ENCODE peak calls at places on chromosomes 5 and 9, in ten cellular contexts. One of them, this sample, is unnamed. For H3K4me1, the result is how much of the 10 kb centered on the place peaks cover.

GRCh38 chr5:87302061-87302460 is 34.4 kb downstream of the RASA1 start:
- DNase-seq in heart left ventricle: no peak
- DNase-seq in IMR-90: peak
- DNase-seq in PC-9: peak
- DNase-seq in GM23338: no peak
- DNase-seq in A549: no peak
- DNase-seq in breast epithelium: no peak
- DNase-seq in right lobe of liver: no peak
- DNase-seq in DND-41: no peak
- DNase-seq in tibial nerve: no peak
- DNase-seq in this sample: no peak

GRCh38 chr5:160774646-160775313 is 77.2 kb downstream of the ATP10B start:
- DNase-seq in heart left ventricle: no peak
- DNase-seq in IMR-90: no peak
- DNase-seq in PC-9: no peak
- DNase-seq in GM23338: peak
- DNase-seq in A549: no peak
- DNase-seq in breast epithelium: no peak
- DNase-seq in right lobe of liver: no peak
- DNase-seq in DND-41: no peak
- DNase-seq in tibial nerve: no peak
- DNase-seq in this sample: no peak

GRCh38 chr5:154606675-154607321 is 128.8 kb upstream of the HAND1 start:
- DNase-seq in heart left ventricle: no peak
- DNase-seq in IMR-90: no peak
- DNase-seq in PC-9: peak
- DNase-seq in GM23338: no peak
- DNase-seq in A549: no peak
- DNase-seq in breast epithelium: no peak
- DNase-seq in right lobe of liver: no peak
- DNase-seq in DND-41: no peak
- DNase-seq in tibial nerve: no peak
- DNase-seq in this sample: no peak

GRCh38 chr5:154519375-154519774 is 41.3 kb upstream of the HAND1 start:
- DNase-seq in heart left ventricle: no peak
- DNase-seq in IMR-90: peak
- DNase-seq in PC-9: peak
- DNase-seq in GM23338: no peak
- DNase-seq in A549: peak
- DNase-seq in breast epithelium: no peak
- DNase-seq in right lobe of liver: peak
- DNase-seq in DND-41: no peak
- DNase-seq in tibial nerve: no peak
- DNase-seq in this sample: no peak

GRCh38 chr5:3380689-3381088 is 214.9 kb upstream of the IRX1 start:
- DNase-seq in heart left ventricle: no peak
- DNase-seq in IMR-90: no peak
- DNase-seq in PC-9: no peak
- DNase-seq in GM23338: no peak
- DNase-seq in A549: no peak
- DNase-seq in breast epithelium: no peak
- DNase-seq in right lobe of liver: no peak
- DNase-seq in DND-41: no peak
- DNase-seq in tibial nerve: no peak
- DNase-seq in this sample: no peak

GRCh38 chr9:120109242-120109641 is 470.7 kb downstream of the CDK5RAP2 start:
- DNase-seq in heart left ventricle: no peak
- DNase-seq in IMR-90: no peak
- DNase-seq in PC-9: no peak
- DNase-seq in GM23338: peak
- DNase-seq in A549: peak
- DNase-seq in breast epithelium: no peak
- DNase-seq in right lobe of liver: no peak
- DNase-seq in DND-41: peak
- DNase-seq in tibial nerve: no peak
- DNase-seq in this sample: no peak

GRCh38 chr5:93735378-93735777 is 6.0 kb downstream of the POU5F2 start:
- DNase-seq in heart left ventricle: no peak
- DNase-seq in IMR-90: peak
- DNase-seq in PC-9: no peak
- DNase-seq in GM23338: no peak
- DNase-seq in A549: no peak
- DNase-seq in breast epithelium: no peak
- DNase-seq in right lobe of liver: no peak
- DNase-seq in DND-41: no peak
- DNase-seq in tibial nerve: no peak
- DNase-seq in this sample: no peak

GRCh38 chr5:131109540-131110255 is 55.4 kb downstream of the HINT1 start:
- DNase-seq in heart left ventricle: no peak
- DNase-seq in IMR-90: peak
- DNase-seq in PC-9: no peak
- DNase-seq in GM23338: peak
- DNase-seq in A549: peak
- DNase-seq in breast epithelium: no peak
- DNase-seq in right lobe of liver: no peak
- DNase-seq in DND-41: peak
- DNase-seq in tibial nerve: peak
- DNase-seq in this sample: peak

GRCh38 chr9:10562581-10563343 is 50.0 kb downstream of the PTPRD start:
- DNase-seq in heart left ventricle: no peak
- DNase-seq in IMR-90: no peak
- DNase-seq in PC-9: no peak
- DNase-seq in GM23338: peak
- DNase-seq in A549: no peak
- DNase-seq in breast epithelium: no peak
- DNase-seq in right lobe of liver: no peak
- DNase-seq in DND-41: no peak
- DNase-seq in tibial nerve: no peak
- DNase-seq in this sample: no peak

GRCh38 chr5:59036274-59036961 is 453.5 kb downstream of the RAB3C start:
- DNase-seq in heart left ventricle: no peak
- DNase-seq in IMR-90: peak
- DNase-seq in PC-9: peak
- DNase-seq in GM23338: no peak
- DNase-seq in A549: no peak
- DNase-seq in breast epithelium: no peak
- DNase-seq in right lobe of liver: no peak
- DNase-seq in DND-41: no peak
- DNase-seq in tibial nerve: peak
- DNase-seq in this sample: no peak

GRCh38 chr5:99000878-99001277 is 72.1 kb upstream of the CHD1 start:
- DNase-seq in heart left ventricle: no peak
- DNase-seq in IMR-90: peak
- DNase-seq in PC-9: peak
- DNase-seq in GM23338: no peak
- DNase-seq in A549: no peak
- DNase-seq in breast epithelium: no peak
- DNase-seq in right lobe of liver: no peak
- DNase-seq in DND-41: no peak
- DNase-seq in tibial nerve: no peak
- DNase-seq in this sample: no peak

GRCh38 chr5:59543826-59544442 is 349.6 kb downstream of the PDE4D start:
- DNase-seq in heart left ventricle: no peak
- DNase-seq in IMR-90: no peak
- DNase-seq in PC-9: peak
- DNase-seq in GM23338: peak
- DNase-seq in A549: peak
- DNase-seq in breast epithelium: no peak
- DNase-seq in right lobe of liver: no peak
- DNase-seq in DND-41: no peak
- DNase-seq in tibial nerve: no peak
- DNase-seq in this sample: no peak

GRCh38 chr5:115209279-115209678 is 39.6 kb upstream of the TRIM36 start:
- DNase-seq in heart left ventricle: peak
- DNase-seq in IMR-90: peak
- DNase-seq in PC-9: no peak
- DNase-seq in GM23338: no peak
- DNase-seq in A549: no peak
- DNase-seq in breast epithelium: no peak
- DNase-seq in right lobe of liver: no peak
- DNase-seq in DND-41: peak
- DNase-seq in tibial nerve: peak
- DNase-seq in this sample: no peak

GRCh38 chr9:135819905-135820304 is 87.4 kb downstream of the CAMSAP1 start:
- DNase-seq in heart left ventricle: no peak
- DNase-seq in IMR-90: no peak
- DNase-seq in PC-9: no peak
- DNase-seq in GM23338: peak
- DNase-seq in A549: no peak
- DNase-seq in breast epithelium: peak
- DNase-seq in right lobe of liver: no peak
- DNase-seq in DND-41: no peak
- DNase-seq in tibial nerve: no peak
- DNase-seq in this sample: no peak
- TF ChIP-seq CTCF in heart left ventricle: no peak
- TF ChIP-seq CTCF in IMR-90: no peak
- TF ChIP-seq CTCF in PC-9: no peak
- TF ChIP-seq CTCF in GM23338: peak
- TF ChIP-seq CTCF in A549: no peak
- TF ChIP-seq CTCF in breast epithelium: no peak
- TF ChIP-seq CTCF in right lobe of liver: no peak
- TF ChIP-seq CTCF in DND-41: peak
- TF ChIP-seq CTCF in tibial nerve: no peak
- TF ChIP-seq CTCF in this sample: no peak

GRCh38 chr5:141514330-141515111 is 25.6 kb downstream of the PCDHGC5 start:
- DNase-seq in heart left ventricle: no peak
- DNase-seq in IMR-90: peak
- DNase-seq in PC-9: no peak
- DNase-seq in GM23338: peak
- DNase-seq in A549: no peak
- DNase-seq in breast epithelium: no peak
- DNase-seq in right lobe of liver: no peak
- DNase-seq in DND-41: no peak
- DNase-seq in tibial nerve: peak
- DNase-seq in this sample: no peak
- H3K4me1 ChIP-seq in heart left ventricle: half or more
- H3K4me1 ChIP-seq in IMR-90: half or more
- H3K4me1 ChIP-seq in PC-9: under half
- H3K4me1 ChIP-seq in GM23338: under half
- H3K4me1 ChIP-seq in A549: under half
- H3K4me1 ChIP-seq in breast epithelium: under half
- H3K4me1 ChIP-seq in right lobe of liver: under half
- H3K4me1 ChIP-seq in DND-41: under half
- H3K4me1 ChIP-seq in tibial nerve: under half
- H3K4me1 ChIP-seq in this sample: half or more

DNA sequence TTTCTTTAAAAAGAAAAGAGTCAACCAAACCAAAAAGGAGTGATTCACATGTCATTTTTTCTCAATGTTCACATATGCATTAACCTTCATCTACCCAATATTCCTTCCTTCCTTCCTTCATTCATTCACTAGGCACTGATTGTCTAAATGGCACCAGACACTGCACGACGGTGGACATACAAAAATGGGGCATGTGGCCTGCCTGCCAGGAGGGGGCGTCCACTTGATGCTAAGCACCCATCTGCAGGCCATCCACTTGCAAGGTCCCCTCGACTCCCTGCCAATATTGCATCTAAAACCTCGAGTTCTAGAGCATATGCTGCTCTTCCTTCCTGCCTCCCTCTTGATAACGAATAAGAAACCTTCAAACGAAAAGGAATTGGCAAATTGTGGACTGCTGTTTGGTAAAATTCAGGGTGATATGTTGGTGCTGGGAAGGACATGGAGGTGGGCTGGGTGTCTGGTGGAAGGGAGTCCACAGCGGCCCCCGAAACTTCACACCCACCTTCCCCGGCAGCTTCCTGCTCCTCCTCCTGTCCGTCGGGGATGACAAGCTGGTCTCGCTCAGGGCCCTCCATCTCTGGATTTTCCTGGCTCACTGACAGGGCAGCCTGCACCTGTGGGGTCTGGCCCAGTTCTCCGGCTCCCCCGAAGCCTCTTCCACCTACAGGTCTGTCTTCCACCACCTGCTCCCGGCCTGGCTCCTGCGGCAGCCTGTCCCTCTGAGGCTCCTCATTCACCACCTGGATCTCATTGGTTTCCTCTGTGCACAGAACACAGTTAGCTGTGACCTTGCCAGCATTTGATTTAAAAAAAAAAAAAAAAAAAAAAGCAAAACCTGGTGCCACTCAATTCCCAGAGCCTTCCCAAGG is 64.3 kb downstream of the GOLM1 start:
- DNase-seq in heart left ventricle: no peak
- DNase-seq in IMR-90: peak
- DNase-seq in PC-9: no peak
- DNase-seq in GM23338: peak
- DNase-seq in A549: peak
- DNase-seq in breast epithelium: no peak
- DNase-seq in right lobe of liver: no peak
- DNase-seq in DND-41: no peak
- DNase-seq in tibial nerve: no peak
- DNase-seq in this sample: no peak
- TF ChIP-seq CTCF in heart left ventricle: peak
- TF ChIP-seq CTCF in IMR-90: peak
- TF ChIP-seq CTCF in PC-9: peak
- TF ChIP-seq CTCF in GM23338: peak
- TF ChIP-seq CTCF in A549: peak
- TF ChIP-seq CTCF in breast epithelium: no peak
- TF ChIP-seq CTCF in right lobe of liver: peak
- TF ChIP-seq CTCF in DND-41: peak
- TF ChIP-seq CTCF in tibial nerve: peak
- TF ChIP-seq CTCF in this sample: no peak

GRCh38 chr9:81661339-81661738 is 28.0 kb downstream of the TLE1 start:
- DNase-seq in heart left ventricle: no peak
- DNase-seq in IMR-90: no peak
- DNase-seq in PC-9: no peak
- DNase-seq in GM23338: no peak
- DNase-seq in A549: no peak
- DNase-seq in breast epithelium: no peak
- DNase-seq in right lobe of liver: no peak
- DNase-seq in DND-41: no peak
- DNase-seq in tibial nerve: no peak
- DNase-seq in this sample: no peak

GRCh38 chr9:81665514-81665838 is 23.9 kb downstream of the TLE1 start:
- DNase-seq in heart left ventricle: no peak
- DNase-seq in IMR-90: no peak
- DNase-seq in PC-9: no peak
- DNase-seq in GM23338: peak
- DNase-seq in A549: no peak
- DNase-seq in breast epithelium: no peak
- DNase-seq in right lobe of liver: no peak
- DNase-seq in DND-41: no peak
- DNase-seq in tibial nerve: no peak
- DNase-seq in this sample: no peak

GRCh38 chr9:81664638-81665513 is 24.5 kb downstream of the TLE1 start:
- DNase-seq in heart left ventricle: no peak
- DNase-seq in IMR-90: no peak
- DNase-seq in PC-9: no peak
- DNase-seq in GM23338: no peak
- DNase-seq in A549: no peak
- DNase-seq in breast epithelium: no peak
- DNase-seq in right lobe of liver: no peak
- DNase-seq in DND-41: no peak
- DNase-seq in tibial nerve: no peak
- DNase-seq in this sample: no peak

GRCh38 chr9:81669011-81669739 is 20.2 kb downstream of the TLE1 start:
- DNase-seq in heart left ventricle: no peak
- DNase-seq in IMR-90: peak
- DNase-seq in PC-9: no peak
- DNase-seq in GM23338: no peak
- DNase-seq in A549: no peak
- DNase-seq in breast epithelium: no peak
- DNase-seq in right lobe of liver: no peak
- DNase-seq in DND-41: no peak
- DNase-seq in tibial nerve: no peak
- DNase-seq in this sample: no peak

GRCh38 chr9:81666123-81666522 is 23.2 kb downstream of the TLE1 start:
- DNase-seq in heart left ventricle: no peak
- DNase-seq in IMR-90: no peak
- DNase-seq in PC-9: no peak
- DNase-seq in GM23338: no peak
- DNase-seq in A549: no peak
- DNase-seq in breast epithelium: no peak
- DNase-seq in right lobe of liver: no peak
- DNase-seq in DND-41: no peak
- DNase-seq in tibial nerve: no peak
- DNase-seq in this sample: no peak
- H3K4me1 ChIP-seq in heart left ventricle: under half
- H3K4me1 ChIP-seq in IMR-90: under half
- H3K4me1 ChIP-seq in PC-9: under half
- H3K4me1 ChIP-seq in GM23338: half or more
- H3K4me1 ChIP-seq in A549: under half
- H3K4me1 ChIP-seq in breast epithelium: under half
- H3K4me1 ChIP-seq in right lobe of liver: under half
- H3K4me1 ChIP-seq in DND-41: under half
- H3K4me1 ChIP-seq in tibial nerve: under half
- H3K4me1 ChIP-seq in this sample: under half